ENCODE peak calls at places on chromosomes 7 and 10, in four cellular contexts. J is K562, K is HepG2, V is GM12878. C is an unnamed sample.

GRCh38 chr10:7696545-7696944 is 6.6 kb upstream of the ITIH2 start:
- DNase-seq in K (peak), V (no peak), J (no peak), C (no peak)

GRCh38 chr7:63789378-63790176 is 209.1 kb upstream of the ZNF722 start:
- DNase-seq in K (no peak), V (no peak), J (no peak), C (peak)

GRCh38 chr10:62046522-62047239 is 145.2 kb downstream of the ARID5B start:
- DNase-seq in V (peak), K (peak), J (no peak), C (no peak)

GRCh38 chr7:5489991-5490536 is 66.4 kb upstream of the TNRC18 start:
- DNase-seq in K (no peak), V (no peak), J (no peak), C (no peak)

GRCh38 chr7:47451851-47452205 is 130.1 kb downstream of the TNS3 start:
- DNase-seq in V (no peak), J (no peak), K (no peak), C (no peak)

GRCh38 chr10:119652361-119652760 is 1.2 kb downstream of the BAG3 start:
- DNase-seq in K (peak), J (peak), V (no peak), C (no peak)

GRCh38 chr10:30433286-30433778 is 652 bp upstream of the MAP3K8 start:
- DNase-seq in J (peak), V (no peak), K (peak), C (peak)

GRCh38 chr7:44489955-44490350 is 505 bp downstream of the NUDCD3 start:
- DNase-seq in V (no peak), J (peak), K (no peak), C (no peak)

GRCh38 chr7:66557214-66558200 is 71.2 kb upstream of the KCTD7 start:
- DNase-seq in K (no peak), J (peak), V (no peak), C (peak)

GRCh38 chr7:41709621-41710020 is 6.7 kb upstream of the INHBA start:
- DNase-seq in J (no peak), K (no peak), V (no peak), C (no peak)

GRCh38 chr10:131848741-131849590 is 51.8 kb upstream of the PPP2R2D start:
- DNase-seq in J (no peak), V (no peak), K (no peak), C (no peak)

GRCh38 chr10:71727429-71728217 is 8.0 kb upstream of the C10orf105 start:
- DNase-seq in K (peak), J (peak), V (peak), C (peak)

GRCh38 chr7:16889851-16890443 is 8.2 kb upstream of the AGR3 start:
- DNase-seq in V (no peak), K (no peak), J (no peak), C (no peak)

DNA sequence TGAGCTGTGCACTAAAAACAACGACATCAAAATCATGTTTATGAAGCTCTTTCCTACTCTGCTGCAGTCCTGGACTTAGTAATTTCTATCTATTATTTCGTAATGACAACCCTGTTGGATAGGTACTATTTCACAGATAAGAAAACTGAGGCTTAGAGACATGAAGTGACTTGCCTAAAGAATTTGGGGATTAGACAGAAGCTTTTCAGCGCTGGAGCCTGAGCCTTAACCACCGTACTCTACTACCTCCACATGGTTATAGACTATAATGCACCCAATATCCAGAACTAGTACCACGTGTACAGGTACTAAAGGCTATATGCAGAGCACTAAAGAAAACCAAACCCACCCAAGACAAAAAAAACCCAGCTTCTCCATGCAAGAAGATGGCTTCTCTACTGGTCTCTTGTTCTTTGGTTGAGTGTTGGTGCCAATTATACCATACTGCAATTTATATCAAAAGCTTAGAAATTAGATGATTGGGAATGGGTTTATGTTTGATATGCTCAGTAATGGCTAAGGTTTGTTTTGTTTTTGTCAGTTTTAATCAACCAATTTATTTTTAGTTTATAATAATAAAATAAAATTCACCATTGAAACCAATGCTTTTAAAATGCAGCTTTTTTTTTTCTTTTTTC is 6.5 kb upstream of the SNX10 start:
- DNase-seq in V (no peak), K (peak), J (peak), C (peak)
- TF ChIP-seq SIN3A in V (no peak), K (no peak), J (no peak), C (no peak)

GRCh38 chr10:110075726-110076125 is 67.9 kb downstream of the ADD3 start:
- DNase-seq in J (no peak), K (no peak), V (no peak), C (no peak)
- H3K27ac ChIP-seq in J (no peak), K (no peak), V (peak), C (peak)

GRCh38 chr7:131538791-131539179 is 17.6 kb downstream of the PODXL start:
- DNase-seq in K (no peak), J (no peak), V (no peak), C (no peak)
- TF ChIP-seq EP300 in K (no peak), J (no peak), V (no peak), C (no peak)

GRCh38 chr10:84543077-84543476 is 214.7 kb downstream of the CCSER2 start:
- DNase-seq in J (no peak), V (no peak), K (no peak), C (peak)
- TF ChIP-seq SIN3A in J (no peak), V (no peak), K (no peak), C (no peak)

GRCh38 chr10:14876764-14877163 is 1.9 kb upstream of the SUV39H2 start:
- DNase-seq in K (no peak), J (no peak), V (no peak), C (no peak)
- H3K27ac ChIP-seq in K (no peak), J (no peak), V (no peak), C (no peak)

DNA sequence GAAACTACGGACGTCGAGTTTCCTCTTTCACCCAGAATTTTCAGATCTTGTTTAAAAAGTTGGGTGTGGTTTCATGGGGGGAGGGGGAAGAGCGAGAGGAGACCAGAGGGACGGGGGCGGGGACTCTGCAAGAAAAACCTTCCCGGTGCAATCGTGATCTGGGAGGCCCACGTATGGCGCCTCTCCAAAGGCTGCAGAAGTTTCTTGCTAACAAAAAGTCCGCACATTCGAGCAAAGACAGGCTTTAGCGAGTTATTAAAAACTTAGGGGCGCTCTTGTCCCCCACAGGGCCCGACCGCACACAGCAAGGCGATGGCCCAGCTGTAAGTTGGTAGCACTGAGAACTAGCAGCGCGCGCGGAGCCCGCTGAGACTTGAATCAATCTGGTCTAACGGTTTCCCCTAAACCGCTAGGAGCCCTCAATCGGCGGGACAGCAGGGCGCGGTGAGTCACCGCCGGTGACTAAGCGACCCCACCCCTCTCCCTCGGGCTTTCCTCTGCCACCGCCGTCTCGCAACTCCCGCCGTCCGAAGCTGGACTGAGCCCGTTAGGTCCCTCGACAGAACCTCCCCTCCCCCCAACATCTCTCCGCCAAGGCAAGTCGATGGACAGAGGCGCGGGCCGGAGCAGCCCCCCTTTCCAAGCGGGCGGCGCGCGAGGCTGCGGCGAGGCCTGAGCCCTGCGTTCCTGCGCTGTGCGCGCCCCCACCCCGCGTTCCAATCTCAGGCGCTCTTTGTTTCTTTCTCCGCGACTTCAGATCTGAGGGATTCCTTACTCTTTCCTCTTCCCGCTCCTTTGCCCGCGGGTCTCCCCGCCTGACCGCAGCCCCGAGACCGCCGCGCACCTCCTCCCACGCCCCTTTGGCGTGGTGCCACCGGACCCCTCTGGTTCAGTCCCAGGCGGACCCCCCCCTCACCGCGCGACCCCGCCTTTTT is at the start of gene VIM:
- DNase-seq in J (peak), K (no peak), V (peak), C (peak)
- TF ChIP-seq EP300 in J (peak), K (no peak), V (no peak), C (no peak)

GRCh38 chr7:55019329-55019690 is 493 bp downstream of the EGFR start:
- DNase-seq in K (no peak), V (no peak), J (no peak), C (no peak)
- TF ChIP-seq SIN3A in K (no peak), V (no peak), J (no peak), C (no peak)